ENCODE peak calls at places on chromosome 19, in four cellular contexts. P, V, B and Y are unnamed samples.

GRCh38 chr19:7590256-7590655 is 5.4 kb upstream of the CAMSAP3 start:
- DNase-seq in B (no peak), V (peak), P (no peak), Y (peak)

GRCh38 chr19:7907544-7907943 is 3.9 kb downstream of the MAP2K7 start:
- DNase-seq in B (no peak), P (no peak), V (no peak), Y (no peak)

GRCh38 chr19:6464070-6464873 is at the start of gene CRB3:
- DNase-seq in V (peak), P (peak), B (peak), Y (peak)

GRCh38 chr19:14361824-14362223 is 19.4 kb upstream of the ADGRE5 start:
- DNase-seq in V (no peak), P (no peak), B (peak), Y (no peak)

GRCh38 chr19:48772503-48772953 is 17.2 kb downstream of the FGF21 start:
- DNase-seq in V (peak), P (no peak), B (no peak), Y (peak)

GRCh38 chr19:48415395-48415794 is 21.9 kb downstream of the GRIN2D start:
- DNase-seq in P (peak), B (peak), V (no peak), Y (peak)

GRCh38 chr19:10848208-10848843 is at the start of gene C19orf38:
- DNase-seq in P (no peak), B (no peak), V (no peak), Y (no peak)

GRCh38 chr19:41945135-41945766 is 13.9 kb downstream of the RABAC1 start:
- DNase-seq in V (no peak), B (no peak), P (no peak), Y (peak)

GRCh38 chr19:30898353-30899103 is 450.7 kb downstream of the TSHZ3 start:
- DNase-seq in P (no peak), V (no peak), B (peak), Y (no peak)

GRCh38 chr19:12774588-12775555 is at the start of gene HOOK2:
- DNase-seq in V (peak), B (peak), P (peak), Y (peak)

GRCh38 chr19:5588441-5588840 is 20.7 kb upstream of the TINCR start:
- DNase-seq in P (no peak), B (no peak), V (no peak), Y (no peak)

GRCh38 chr19:4089400-4089908 is 22.8 kb upstream of the ZBTB7A start:
- DNase-seq in P (no peak), V (no peak), B (peak), Y (no peak)

GRCh38 chr19:14782978-14783545 is 4.7 kb upstream of the ADGRE2 start:
- DNase-seq in P (no peak), V (peak), B (no peak), Y (no peak)

GRCh38 chr19:46429999-46430398 is 1.3 kb upstream of the PNMA8C start:
- DNase-seq in P (no peak), V (no peak), B (no peak), Y (no peak)

GRCh38 chr19:4390862-4391693 is 9.3 kb downstream of the SH3GL1 start:
- DNase-seq in P (no peak), B (no peak), V (no peak), Y (no peak)

GRCh38 chr19:39607021-39607420 is 4.7 kb downstream of the LGALS13 start:
- DNase-seq in P (no peak), B (no peak), V (no peak), Y (no peak)

GRCh38 chr19:38078302-38078930 is 145.6 kb downstream of the DPF1 start:
- DNase-seq in B (no peak), V (no peak), P (no peak), Y (no peak)

GRCh38 chr19:1252818-1253513 is 4.6 kb downstream of the MIDN start:
- DNase-seq in B (no peak), P (no peak), V (peak), Y (peak)

GRCh38 chr19:13839938-13840750 is 36.8 kb upstream of the NANOS3 start:
- DNase-seq in P (no peak), V (peak), B (no peak), Y (peak)

GRCh38 chr19:19873381-19873780 is 7.7 kb downstream of the ZNF253 start:
- DNase-seq in B (no peak), P (no peak), V (no peak), Y (no peak)

GRCh38 chr19:44848805-44849457 is 2.8 kb downstream of the NECTIN2 start:
- DNase-seq in V (no peak), B (no peak), P (no peak), Y (no peak)

GRCh38 chr19:12748489-12748888 is 3.1 kb upstream of the BEST2 start:
- DNase-seq in V (no peak), B (no peak), P (no peak), Y (no peak)

GRCh38 chr19:46308510-46308909 is 11.7 kb downstream of the HIF3A start:
- DNase-seq in B (no peak), P (no peak), V (no peak), Y (no peak)

GRCh38 chr19:41998246-41999020 is 4.4 kb upstream of the ATP1A3 start:
- DNase-seq in B (peak), P (peak), V (no peak), Y (peak)

GRCh38 chr19:39499082-39499642 is 415 bp downstream of the DLL3 start:
- DNase-seq in P (no peak), B (peak), V (no peak), Y (no peak)

GRCh38 chr19:10568444-10568825 is 344 bp downstream of the CDKN2D start:
- DNase-seq in P (no peak), B (peak), V (peak), Y (peak)

GRCh38 chr19:24073807-24074206 is 13.2 kb upstream of the ZNF254 start:
- DNase-seq in P (no peak), B (no peak), V (no peak), Y (peak)

GRCh38 chr19:53966931-53967330 is 4.2 kb downstream of the CACNG8 start:
- DNase-seq in B (no peak), V (no peak), P (no peak), Y (no peak)

GRCh38 chr19:43749152-43749551 is 5.6 kb downstream of the SMG9 start:
- DNase-seq in P (no peak), V (no peak), B (no peak), Y (no peak)

GRCh38 chr19:12783226-12783848 is 7.9 kb upstream of the JUNB start:
- DNase-seq in P (no peak), B (peak), V (no peak), Y (no peak)

GRCh38 chr19:57888107-57888493 is 737 bp downstream of the ZNF814 start:
- DNase-seq in V (no peak), P (no peak), B (peak), Y (no peak)

GRCh38 chr19:57887195-57887941 is 1.5 kb downstream of the ZNF814 start:
- DNase-seq in V (no peak), B (peak), P (no peak), Y (no peak)

GRCh38 chr19:57886046-57886445 is 2.8 kb downstream of the ZNF814 start:
- DNase-seq in V (no peak), P (no peak), B (peak), Y (no peak)

GRCh38 chr19:57888494-57889231 is at the start of gene ZNF814:
- DNase-seq in B (peak), P (no peak), V (peak), Y (peak)
- TF ChIP-seq POLR2AphosphoS5 in B (peak), P (no peak), V (peak), Y (peak)

DNA sequence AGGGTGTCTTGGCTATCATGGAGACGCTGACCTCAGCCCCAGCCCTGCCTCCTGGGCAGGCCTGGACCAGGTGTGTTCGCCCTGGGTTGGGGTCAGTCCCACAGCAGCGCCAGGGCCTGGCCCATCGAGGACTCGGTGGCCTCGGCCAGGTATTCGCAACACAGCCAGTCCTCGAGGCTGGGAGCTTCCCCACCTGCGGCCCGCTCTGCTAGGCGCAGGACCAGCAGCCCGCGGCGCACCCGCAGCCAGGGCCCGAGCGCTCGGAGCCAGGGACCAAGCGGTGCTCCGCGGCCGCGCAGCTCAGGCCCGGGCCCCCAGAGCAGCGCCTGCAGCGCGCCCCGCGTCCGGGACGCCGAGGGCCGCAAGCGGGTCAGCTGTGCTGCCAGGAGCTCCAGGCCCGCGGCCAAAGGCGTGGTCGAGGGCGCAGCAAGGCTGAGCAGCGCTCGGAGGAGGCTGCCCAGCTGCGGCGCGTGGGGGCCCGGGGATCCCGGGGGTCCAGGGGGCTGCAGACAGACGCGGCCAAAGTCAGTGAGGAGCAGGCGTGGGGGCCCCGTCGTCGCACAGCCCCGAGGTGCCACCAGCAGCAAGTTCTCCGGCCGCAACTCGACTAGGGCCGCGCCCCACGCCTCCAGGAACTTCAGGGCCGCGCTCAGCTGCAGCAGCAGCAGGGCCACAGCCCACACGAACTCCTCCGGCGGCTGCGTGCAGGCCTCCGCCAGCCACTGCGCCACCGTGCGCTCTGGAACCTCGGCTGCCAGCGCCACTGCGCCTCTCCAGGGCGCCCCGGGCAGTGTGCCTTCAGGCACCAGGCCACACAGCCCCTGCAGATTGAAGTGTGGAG is 6.2 kb downstream of the PEAK3 start:
- DNase-seq in P (no peak), V (no peak), B (peak), Y (peak)
- H3K27ac ChIP-seq in P (peak), V (no peak), B (peak), Y (peak)

DNA sequence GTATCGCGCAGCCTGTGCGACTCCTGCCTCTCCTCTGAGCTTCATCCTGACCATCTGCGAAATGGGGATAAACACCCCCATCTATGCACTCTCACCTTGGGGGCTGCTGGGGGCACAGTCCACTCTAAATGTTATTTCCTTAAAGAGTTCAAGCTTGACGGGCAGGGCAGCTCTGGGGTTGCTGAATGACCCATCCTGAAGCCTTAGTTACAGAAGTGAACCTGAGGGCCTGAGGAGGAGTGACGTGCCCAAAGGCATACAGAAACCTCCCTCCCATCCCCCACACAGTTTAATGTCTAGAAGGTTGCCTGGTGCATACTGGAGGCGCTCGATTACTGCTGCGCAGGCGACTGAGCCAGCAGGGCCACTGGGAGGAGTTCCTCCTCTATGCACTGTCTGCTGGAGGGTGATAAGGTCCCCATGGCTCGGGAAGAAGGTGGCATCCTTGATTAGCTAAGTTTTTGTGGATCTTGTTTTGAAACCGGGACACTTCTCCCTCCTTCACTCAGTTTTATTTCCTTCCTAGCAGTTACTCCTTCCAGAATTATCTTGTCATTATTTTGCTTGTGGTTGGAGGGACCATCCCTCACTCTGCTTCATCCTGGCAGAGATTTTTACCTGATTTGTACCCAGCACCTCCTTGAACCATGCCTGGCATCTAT is 572 bp upstream of the FKBP8 start:
- DNase-seq in P (peak), V (no peak), B (peak), Y (peak)
- TF ChIP-seq POLR2AphosphoS5 in P (peak), V (no peak), B (peak), Y (no peak)

GRCh38 chr19:55476100-55476775 is at the start of gene ZNF628:
- DNase-seq in P (peak), V (peak), B (peak), Y (peak)
- H3K27ac ChIP-seq in P (peak), V (peak), B (peak), Y (peak)

DNA sequence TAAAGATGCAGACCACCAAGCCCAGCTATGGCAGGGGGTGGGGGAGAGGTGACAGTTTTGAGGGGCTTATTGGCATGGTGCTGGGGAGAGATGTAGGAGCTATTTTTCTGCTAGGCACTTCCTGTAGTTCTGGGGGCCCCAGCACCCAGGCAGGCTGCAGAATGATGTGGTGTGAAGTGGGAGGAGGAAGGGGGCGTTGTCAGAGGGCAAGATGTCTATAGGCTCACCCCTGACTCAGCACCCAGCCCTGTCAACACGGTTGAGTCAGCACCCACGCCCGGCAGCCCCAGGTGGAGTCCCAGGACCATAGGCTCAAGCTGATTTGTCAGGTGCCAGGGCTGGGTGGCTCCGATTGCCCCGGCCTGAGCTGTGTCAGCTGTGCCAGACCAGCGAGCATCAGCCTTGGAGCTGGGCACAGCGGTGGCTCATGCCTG is 5.8 kb downstream of the KLF2 start:
- DNase-seq in V (peak), B (no peak), P (peak), Y (peak)
- TF ChIP-seq POLR2AphosphoS5 in V (no peak), B (no peak), P (peak), Y (peak)

GRCh38 chr19:2494084-2494446 is 18.1 kb downstream of the GADD45B start:
- DNase-seq in P (no peak), B (no peak), V (no peak), Y (no peak)

GRCh38 chr19:2497186-2497585 is 21.3 kb downstream of the GADD45B start:
- DNase-seq in P (no peak), B (no peak), V (no peak), Y (no peak)

GRCh38 chr19:2495130-2495641 is 19.3 kb downstream of the GADD45B start:
- DNase-seq in B (no peak), V (peak), P (no peak), Y (peak)

GRCh38 chr19:2494447-2495129 is 18.7 kb downstream of the GADD45B start:
- DNase-seq in B (peak), P (no peak), V (peak), Y (peak)

DNA sequence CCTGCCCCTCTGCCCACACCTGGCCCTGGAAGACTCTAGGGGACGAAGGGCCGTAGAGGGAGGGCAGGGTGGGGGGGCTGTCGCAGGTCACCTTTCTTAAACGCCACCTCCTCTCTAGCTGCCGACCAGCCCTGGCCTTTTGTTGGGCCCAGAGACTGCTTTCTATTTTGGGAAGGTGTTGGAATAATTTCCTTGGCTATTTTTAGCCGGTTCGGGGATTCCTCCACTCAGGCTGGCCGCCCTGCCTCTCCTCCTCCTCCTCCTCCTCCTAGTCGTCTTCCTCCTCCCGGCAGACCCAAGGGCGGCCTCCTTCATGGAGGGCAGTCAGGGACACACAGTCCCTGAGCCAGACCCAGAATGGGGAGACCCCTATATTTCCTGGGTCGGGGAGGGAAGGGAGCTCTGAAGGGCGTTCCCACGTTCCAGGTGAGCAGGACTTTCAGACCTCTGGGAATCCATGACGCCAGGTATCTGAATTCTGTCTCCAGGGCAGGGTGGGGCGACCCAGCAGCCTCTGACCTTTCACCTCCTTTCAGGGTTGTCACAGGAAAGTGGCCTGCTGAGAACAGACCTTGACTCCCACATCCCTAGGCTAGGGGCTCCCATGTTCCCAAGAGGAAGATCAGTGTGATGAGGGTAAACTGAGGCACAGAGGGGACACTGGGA is 19.9 kb downstream of the GADD45B start:
- DNase-seq in P (no peak), B (no peak), V (no peak), Y (peak)
- H3K27ac ChIP-seq in P (peak), B (no peak), V (peak), Y (peak)